ENCODE peak calls at places on chromosomes 3 and 15, in ten cellular contexts. Z, O, R, K, H, W, I, Q, B and E are unnamed samples.

GRCh38 chr15:23083115-23083514 is 43.7 kb upstream of the TUBGCP5 start:
- DNase-seq in Z (peak), O (no peak), R (no peak), K (no peak), H (no peak), W (no peak), I (no peak), Q (no peak), B (no peak), E (no peak)

GRCh38 chr3:180913582-180914404 is 1.3 kb downstream of the FXR1 start:
- DNase-seq in Z (no peak), O (no peak), R (no peak), K (no peak), H (peak), W (no peak), I (no peak), Q (no peak), B (no peak), E (no peak)

GRCh38 chr3:127226946-127227842 is 34.3 kb downstream of the PRR23E start:
- DNase-seq in Z (no peak), O (no peak), R (no peak), K (no peak), H (no peak), W (no peak), I (peak), Q (no peak), B (no peak), E (no peak)

GRCh38 chr15:62969442-62970089 is 73.0 kb upstream of the TPM1 start:
- DNase-seq in Z (no peak), O (no peak), R (no peak), K (no peak), H (no peak), W (no peak), I (no peak), Q (no peak), B (no peak), E (no peak)

GRCh38 chr3:98800401-98800800 is 37.3 kb downstream of the ST3GAL6 start:
- DNase-seq in Z (no peak), O (no peak), R (no peak), K (no peak), H (no peak), W (no peak), I (no peak), Q (no peak), B (no peak), E (no peak)

GRCh38 chr3:192851821-192852352 is 65.8 kb downstream of the MB21D2 start:
- DNase-seq in Z (peak), O (no peak), R (no peak), K (no peak), H (peak), W (no peak), I (no peak), Q (no peak), B (no peak), E (peak)

GRCh38 chr3:181568693-181569092 is 143.0 kb upstream of the SOX2 start:
- DNase-seq in Z (no peak), O (no peak), R (no peak), K (no peak), H (no peak), W (no peak), I (no peak), Q (no peak), B (no peak), E (no peak)

GRCh38 chr3:111112913-111113312 is 41.3 kb downstream of the NECTIN3 start:
- DNase-seq in Z (no peak), O (no peak), R (no peak), K (no peak), H (no peak), W (no peak), I (no peak), Q (no peak), B (no peak), E (no peak)

GRCh38 chr15:91102546-91103330 is 2.7 kb downstream of the SV2B start:
- DNase-seq in Z (peak), O (no peak), R (no peak), K (no peak), H (no peak), W (no peak), I (no peak), Q (no peak), B (no peak), E (no peak)

GRCh38 chr3:12947504-12948369 is 106.4 kb upstream of the RPL32 start:
- DNase-seq in Z (peak), O (no peak), R (no peak), K (no peak), H (no peak), W (no peak), I (no peak), Q (no peak), B (no peak), E (no peak)

GRCh38 chr3:116586285-116586944 is 123.2 kb upstream of the TUSC7 start:
- DNase-seq in Z (no peak), O (no peak), R (no peak), K (no peak), H (no peak), W (no peak), I (no peak), Q (no peak), B (no peak), E (no peak)

GRCh38 chr15:78419331-78419730 is 18.7 kb upstream of the IREB2 start:
- DNase-seq in Z (no peak), O (no peak), R (no peak), K (no peak), H (no peak), W (no peak), I (no peak), Q (no peak), B (no peak), E (no peak)

GRCh38 chr3:192795021-192795420 is 67.7 kb upstream of the FGF12 start:
- DNase-seq in Z (no peak), O (no peak), R (no peak), K (no peak), H (no peak), W (no peak), I (no peak), Q (no peak), B (no peak), E (no peak)

GRCh38 chr3:14771593-14772497 is 46.9 kb upstream of the FGD5 start:
- DNase-seq in Z (no peak), O (no peak), R (no peak), K (no peak), H (no peak), W (no peak), I (no peak), Q (no peak), B (peak), E (no peak)

GRCh38 chr3:86563358-86563970 is 427.5 kb downstream of the VGLL3 start:
- DNase-seq in Z (no peak), O (peak), R (no peak), K (no peak), H (peak), W (no peak), I (no peak), Q (no peak), B (no peak), E (no peak)

GRCh38 chr3:107590786-107591185 is 68.0 kb downstream of the BBX start:
- DNase-seq in Z (no peak), O (no peak), R (no peak), K (no peak), H (no peak), W (no peak), I (no peak), Q (no peak), B (no peak), E (no peak)

GRCh38 chr15:32671339-32672325 is 30.1 kb downstream of the SCG5 start:
- DNase-seq in Z (no peak), O (peak), R (no peak), K (no peak), H (no peak), W (no peak), I (no peak), Q (no peak), B (no peak), E (no peak)

GRCh38 chr15:60773255-60773654 is 294.3 kb upstream of the ICE2 start:
- DNase-seq in Z (no peak), O (no peak), R (no peak), K (no peak), H (no peak), W (no peak), I (no peak), Q (no peak), B (no peak), E (no peak)

GRCh38 chr15:63872759-63873510 is 39.2 kb upstream of the HERC1 start:
- DNase-seq in Z (no peak), O (no peak), R (no peak), K (no peak), H (no peak), W (no peak), I (no peak), Q (no peak), B (no peak), E (no peak)

GRCh38 chr3:156489462-156489911 is 65.4 kb downstream of the SSR3 start:
- DNase-seq in Z (no peak), O (no peak), R (no peak), K (no peak), H (no peak), W (no peak), I (no peak), Q (no peak), B (no peak), E (peak)

GRCh38 chr3:72306800-72307341 is 521.9 kb upstream of the PROK2 start:
- DNase-seq in Z (no peak), O (no peak), R (no peak), K (no peak), H (peak), W (no peak), I (no peak), Q (no peak), B (no peak), E (no peak)

GRCh38 chr3:16377196-16377595 is 112.2 kb downstream of the OXNAD1 start:
- DNase-seq in Z (no peak), O (no peak), R (no peak), K (peak), H (no peak), W (no peak), I (peak), Q (no peak), B (no peak), E (no peak)

GRCh38 chr15:43219929-43220886 is 610 bp downstream of the EPB42 start:
- DNase-seq in Z (no peak), O (no peak), R (no peak), K (no peak), H (no peak), W (no peak), I (no peak), Q (no peak), B (no peak), E (no peak)

GRCh38 chr3:30548605-30549004 is 57.8 kb upstream of the TGFBR2 start:
- DNase-seq in Z (no peak), O (no peak), R (no peak), K (no peak), H (no peak), W (no peak), I (peak), Q (peak), B (peak), E (no peak)

GRCh38 chr3:36993326-36994283 is at the start of gene MLH1:
- DNase-seq in Z (peak), O (no peak), R (peak), K (peak), H (peak), W (peak), I (peak), Q (peak), B (peak), E (peak)

GRCh38 chr3:11564577-11565001 is 79.1 kb downstream of the VGLL4 start:
- DNase-seq in Z (no peak), O (no peak), R (no peak), K (no peak), H (no peak), W (no peak), I (no peak), Q (no peak), B (no peak), E (no peak)

GRCh38 chr3:181488536-181488935 is 223.2 kb upstream of the SOX2 start:
- DNase-seq in Z (no peak), O (peak), R (no peak), K (no peak), H (no peak), W (no peak), I (no peak), Q (no peak), B (no peak), E (no peak)

GRCh38 chr15:96339662-96340347 is 9.3 kb downstream of the NR2F2 start:
- DNase-seq in Z (no peak), O (no peak), R (no peak), K (no peak), H (no peak), W (no peak), I (no peak), Q (no peak), B (no peak), E (no peak)